ENCODE peak calls at places on chromosomes 5 and 9, in seven cellular contexts. B is A549, Z is astrocyte of the spinal cord, R is epithelial cell of esophagus, E is foreskin fibroblast, Q is heart right ventricle, J is nephron progenitor cell. T is an unnamed sample.

GRCh38 chr5:116554764-116555163 is 19.9 kb downstream of the SEMA6A start:
- DNase-seq in B (no peak), Z (no peak), R (no peak), E (no peak), Q (no peak), J (no peak), T (no peak)

GRCh38 chr9:68808481-68808880 is 103.4 kb downstream of the PIP5K1B start:
- DNase-seq in B (no peak), Z (no peak), R (no peak), E (no peak), Q (no peak), J (no peak), T (no peak)

GRCh38 chr5:124060413-124061095 is 548.6 kb downstream of the CSNK1G3 start:
- DNase-seq in B (no peak), Z (no peak), R (no peak), E (no peak), Q (no peak), J (no peak), T (no peak)

GRCh38 chr5:89156226-89156625 is 273.2 kb upstream of the MEF2C start:
- DNase-seq in B (no peak), Z (no peak), R (no peak), E (no peak), Q (no peak), J (no peak), T (no peak)

GRCh38 chr5:148924817-148925216 is 98.4 kb downstream of the ADRB2 start:
- DNase-seq in B (no peak), Z (no peak), R (peak), E (no peak), Q (peak), J (no peak), T (no peak)

GRCh38 chr5:123371575-123372179 is 51.5 kb downstream of the CEP120 start:
- DNase-seq in B (peak), Z (no peak), R (peak), E (peak), Q (peak), J (peak), T (no peak)

GRCh38 chr9:123361086-123361730 is 5.2 kb downstream of the CRB2 start:
- DNase-seq in B (no peak), Z (no peak), R (no peak), E (no peak), Q (no peak), J (no peak), T (no peak)

GRCh38 chr5:1550287-1551076 is 26.7 kb upstream of the LPCAT1 start:
- DNase-seq in B (no peak), Z (no peak), R (no peak), E (no peak), Q (no peak), J (no peak), T (no peak)

GRCh38 chr5:79935992-79936643 is 54.9 kb downstream of the MTX3 start:
- DNase-seq in B (no peak), Z (no peak), R (peak), E (peak), Q (no peak), J (no peak), T (no peak)

GRCh38 chr9:21155501-21155900 is 11.0 kb downstream of the IFNA21 start:
- DNase-seq in B (no peak), Z (peak), R (peak), E (peak), Q (no peak), J (no peak), T (no peak)

GRCh38 chr5:5572010-5572982 is 149.8 kb downstream of the ICE1 start:
- DNase-seq in B (no peak), Z (no peak), R (no peak), E (no peak), Q (peak), J (peak), T (no peak)

GRCh38 chr5:173729079-173729765 is 112.8 kb upstream of the BOD1 start:
- DNase-seq in B (no peak), Z (no peak), R (no peak), E (no peak), Q (no peak), J (no peak), T (no peak)

GRCh38 chr9:126033318-126033717 is 286.1 kb downstream of the PBX3 start:
- DNase-seq in B (no peak), Z (no peak), R (no peak), E (no peak), Q (no peak), J (no peak), T (no peak)

GRCh38 chr5:145450286-145450969 is 384.7 kb downstream of the PRELID2 start:
- DNase-seq in B (no peak), Z (peak), R (no peak), E (no peak), Q (no peak), J (no peak), T (no peak)

GRCh38 chr5:28648108-28648507 is 1609.7 kb upstream of the CDH9 start:
- DNase-seq in B (peak), Z (peak), R (peak), E (no peak), Q (no peak), J (no peak), T (no peak)

GRCh38 chr9:98259791-98260190 is 4.3 kb upstream of the TBC1D2 start:
- DNase-seq in B (no peak), Z (no peak), R (no peak), E (no peak), Q (no peak), J (no peak), T (no peak)

GRCh38 chr9:126228111-126228778 is 98.4 kb upstream of the MVB12B start:
- DNase-seq in B (no peak), Z (no peak), R (no peak), E (no peak), Q (no peak), J (no peak), T (no peak)

GRCh38 chr5:172443441-172444109 is 10.8 kb downstream of the SH3PXD2B start:
- DNase-seq in B (peak), Z (peak), R (peak), E (peak), Q (peak), J (no peak), T (no peak)

GRCh38 chr9:37333288-37333687 is 89.2 kb upstream of the GRHPR start:
- DNase-seq in B (no peak), Z (no peak), R (no peak), E (no peak), Q (no peak), J (no peak), T (no peak)

GRCh38 chr5:176167800-176168199 is 70.4 kb upstream of the SIMC1 start:
- DNase-seq in B (no peak), Z (no peak), R (no peak), E (no peak), Q (no peak), J (no peak), T (no peak)

GRCh38 chr9:16535555-16535954 is 334.9 kb downstream of the BNC2 start:
- DNase-seq in B (no peak), Z (no peak), R (peak), E (peak), Q (no peak), J (no peak), T (no peak)

GRCh38 chr5:109448838-109449237 is 39.1 kb upstream of the PJA2 start:
- DNase-seq in B (no peak), Z (no peak), R (peak), E (no peak), Q (no peak), J (no peak), T (no peak)
- TF ChIP-seq CTCF in B (no peak), Z (no peak), R (no peak), E (no peak), Q (no peak), J (no peak), T (no peak)

DNA sequence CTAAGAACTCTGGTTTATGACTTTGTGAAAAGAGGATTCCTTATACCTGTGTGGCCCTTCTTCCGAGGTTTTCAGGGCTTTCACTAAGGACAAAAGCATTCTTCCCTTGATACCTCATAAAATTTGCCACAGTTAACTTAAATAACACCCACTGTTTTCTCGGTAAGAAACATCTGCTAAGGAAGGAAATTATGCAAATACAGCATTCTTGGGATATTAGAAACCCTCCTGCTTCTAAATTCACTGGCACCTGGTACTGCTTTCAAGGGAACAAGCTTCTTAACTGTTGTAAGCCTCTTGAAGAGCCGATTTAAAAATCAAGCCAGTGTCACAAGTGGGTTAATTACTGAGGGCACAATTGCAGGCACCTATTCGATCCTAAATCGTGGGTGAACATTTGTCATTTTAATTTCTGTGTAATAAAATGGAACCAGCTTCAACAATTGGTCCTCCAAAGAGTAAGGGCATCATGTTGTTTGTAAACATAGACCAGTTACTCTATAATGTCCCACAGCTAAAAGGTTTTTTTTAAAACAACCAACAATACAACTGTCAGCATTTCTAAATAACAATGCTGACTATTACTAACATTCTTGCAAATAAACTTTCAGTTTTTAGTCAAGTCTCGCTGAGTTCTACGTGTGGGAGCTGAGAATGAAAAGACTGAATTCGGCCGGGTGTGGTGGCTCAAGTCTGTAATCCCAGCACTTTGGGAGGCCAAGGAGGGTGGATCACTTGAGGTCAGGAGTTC is 26.6 kb downstream of the AK3 start:
- DNase-seq in B (no peak), Z (peak), R (no peak), E (no peak), Q (no peak), J (no peak), T (no peak)
- TF ChIP-seq CTCF in B (no peak), Z (no peak), R (no peak), E (no peak), Q (no peak), J (no peak), T (no peak)

GRCh38 chr5:178670486-178670885 is 43.6 kb upstream of the CLK4 start:
- DNase-seq in B (no peak), Z (no peak), R (no peak), E (no peak), Q (no peak), J (no peak), T (no peak)
- TF ChIP-seq CTCF in B (no peak), Z (no peak), R (no peak), E (no peak), Q (no peak), J (no peak), T (no peak)

DNA sequence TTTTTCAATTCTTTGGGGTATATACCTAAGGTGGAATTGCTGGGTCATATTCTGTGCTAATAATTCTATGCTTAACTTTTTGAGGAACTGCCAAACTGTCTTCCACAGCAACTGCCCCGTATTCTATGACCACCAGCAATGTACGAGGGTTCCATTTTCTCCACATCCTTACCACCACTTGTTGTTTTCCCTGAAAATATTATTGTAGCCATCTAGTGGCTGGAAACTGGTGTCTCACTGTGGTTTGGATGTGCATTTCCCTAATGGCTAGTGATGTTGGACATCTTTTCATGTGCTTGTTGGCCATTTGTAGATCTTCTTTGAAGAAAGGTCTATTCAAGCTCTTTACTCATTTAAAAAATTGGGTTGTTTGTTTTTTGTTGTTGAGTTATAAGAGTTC is 30.7 kb downstream of the MSX2 start:
- DNase-seq in B (peak), Z (peak), R (no peak), E (no peak), Q (no peak), J (no peak), T (no peak)
- TF ChIP-seq CTCF in B (peak), Z (peak), R (peak), E (peak), Q (no peak), J (peak), T (no peak)

GRCh38 chr5:113804943-113805342 is 291.4 kb downstream of the YTHDC2 start:
- DNase-seq in B (no peak), Z (no peak), R (no peak), E (no peak), Q (no peak), J (no peak), T (no peak)

GRCh38 chr5:113806823-113807222 is 293.3 kb downstream of the YTHDC2 start:
- DNase-seq in B (no peak), Z (peak), R (peak), E (peak), Q (no peak), J (peak), T (no peak)

GRCh38 chr5:113807384-113808053 is 294.0 kb downstream of the YTHDC2 start:
- DNase-seq in B (no peak), Z (peak), R (no peak), E (peak), Q (no peak), J (peak), T (no peak)

GRCh38 chr5:113804264-113804663 is 290.8 kb downstream of the YTHDC2 start:
- DNase-seq in B (no peak), Z (no peak), R (peak), E (peak), Q (no peak), J (no peak), T (no peak)

GRCh38 chr5:113806250-113806649 is 292.8 kb downstream of the YTHDC2 start:
- DNase-seq in B (no peak), Z (peak), R (peak), E (peak), Q (no peak), J (no peak), T (no peak)
- TF ChIP-seq CTCF in B (no peak), Z (peak), R (peak), E (peak), Q (peak), J (peak), T (no peak)

GRCh38 chr9:137682431-137682991 is 63.7 kb downstream of the EHMT1 start:
- DNase-seq in B (no peak), Z (no peak), R (no peak), E (no peak), Q (no peak), J (no peak), T (no peak)
- TF ChIP-seq CTCF in B (no peak), Z (no peak), R (no peak), E (no peak), Q (no peak), J (no peak), T (no peak)

GRCh38 chr5:94111209-94112004 is 370.0 kb upstream of the POU5F2 start:
- DNase-seq in B (peak), Z (peak), R (peak), E (peak), Q (peak), J (peak), T (peak)
- TF ChIP-seq CTCF in B (no peak), Z (peak), R (no peak), E (peak), Q (no peak), J (no peak), T (no peak)

DNA sequence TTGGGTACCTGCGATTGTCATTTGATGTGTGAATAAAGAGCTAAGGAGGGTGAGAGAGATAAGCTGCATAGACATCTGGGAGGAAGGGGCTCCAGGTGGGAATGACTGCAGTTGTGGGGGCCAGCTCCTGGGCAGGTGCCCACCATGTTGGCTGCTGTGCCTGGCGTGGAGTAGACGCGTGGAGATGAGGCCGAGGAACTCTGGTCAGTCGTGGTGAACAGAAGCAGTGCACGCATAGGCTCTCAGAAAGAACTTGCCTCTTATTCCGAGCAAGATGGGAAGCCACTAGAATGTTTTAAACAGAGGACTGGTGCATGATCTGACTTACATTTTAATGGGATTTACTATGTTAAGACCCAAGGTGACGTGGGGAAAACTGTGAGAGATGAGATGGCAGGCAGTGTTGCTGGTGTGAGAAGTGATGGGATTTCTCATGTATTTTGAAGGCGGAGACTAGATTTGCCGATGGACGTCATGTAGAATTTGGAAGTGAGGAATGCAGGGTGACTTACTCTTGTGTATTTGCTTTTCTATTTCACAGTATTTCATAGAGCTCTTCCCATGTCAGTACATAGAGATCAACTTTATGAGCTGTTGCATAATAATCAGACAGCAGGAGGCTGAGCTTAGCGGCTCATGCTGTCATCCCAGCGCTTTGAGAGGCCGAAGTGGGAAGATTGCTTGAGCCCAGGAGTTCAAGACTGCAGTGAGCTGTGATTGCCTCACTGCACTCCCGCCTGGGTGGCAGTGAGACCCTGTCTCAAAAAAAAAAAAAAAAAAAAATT is 71.1 kb downstream of the EHMT1 start:
- DNase-seq in B (peak), Z (peak), R (no peak), E (peak), Q (no peak), J (no peak), T (no peak)
- TF ChIP-seq CTCF in B (no peak), Z (no peak), R (no peak), E (no peak), Q (no peak), J (no peak), T (no peak)

DNA sequence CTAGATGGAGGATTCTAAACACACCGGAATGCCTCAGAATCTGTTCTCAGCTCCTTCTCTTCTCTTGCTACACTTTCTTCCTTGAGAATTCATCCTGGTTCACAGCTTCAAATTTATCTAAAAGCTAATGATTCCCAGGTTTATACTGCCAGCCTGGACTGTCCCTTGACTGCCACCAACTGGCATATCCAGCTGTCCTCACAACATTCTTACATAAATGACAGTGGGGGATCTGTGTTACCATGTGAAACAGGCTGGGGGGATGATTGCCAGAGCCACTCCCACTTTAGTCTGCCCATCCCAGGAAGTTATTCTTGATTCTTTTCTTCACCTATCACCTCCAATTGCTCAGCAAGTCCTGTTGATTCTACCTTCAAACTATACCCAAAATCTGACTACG is 27.2 kb upstream of the ZFR start:
- DNase-seq in B (peak), Z (no peak), R (no peak), E (no peak), Q (no peak), J (no peak), T (no peak)
- TF ChIP-seq CTCF in B (no peak), Z (no peak), R (no peak), E (no peak), Q (no peak), J (no peak), T (no peak)

T was measured in GM20000.